ENCODE peak calls at places on chromosome X, in eight cellular contexts. One of them, this sample, is unnamed.

GRCh38 chrX:16822723-16823122 is 36.5 kb downstream of the TXLNG start:
- DNase-seq in GM20000: no peak
- DNase-seq in activated CD4-positive, alpha-beta T cell treated with anti-CD3 and anti-CD28 coated beads, Interleukin-2, amount 50 U/mL, for 1 hour: no peak
- DNase-seq in ACHN: no peak
- DNase-seq in bronchial epithelial cell: peak
- DNase-seq in kidney glomerular epithelial cell: no peak
- DNase-seq in fibroblast of lung: no peak
- DNase-seq in progenitor cell of endocrine pancreas: no peak
- DNase-seq in this sample: no peak

GRCh38 chrX:118644378-118644777 is 83.0 kb upstream of the IL13RA1 start:
- DNase-seq in activated CD4-positive, alpha-beta T cell treated with anti-CD3 and anti-CD28 coated beads, Interleukin-2, amount 50 U/mL, for 1 hour: no peak
- DNase-seq in progenitor cell of endocrine pancreas: no peak
- DNase-seq in ACHN: peak
- DNase-seq in bronchial epithelial cell: peak
- DNase-seq in GM20000: peak
- DNase-seq in kidney glomerular epithelial cell: peak
- DNase-seq in fibroblast of lung: peak
- DNase-seq in this sample: peak

GRCh38 chrX:17495052-17495451 is 120.1 kb downstream of the NHS start:
- DNase-seq in activated CD4-positive, alpha-beta T cell treated with anti-CD3 and anti-CD28 coated beads, Interleukin-2, amount 50 U/mL, for 1 hour: no peak
- DNase-seq in GM20000: no peak
- DNase-seq in bronchial epithelial cell: peak
- DNase-seq in fibroblast of lung: no peak
- DNase-seq in ACHN: no peak
- DNase-seq in kidney glomerular epithelial cell: no peak
- DNase-seq in progenitor cell of endocrine pancreas: no peak
- DNase-seq in this sample: no peak

GRCh38 chrX:126137899-126138298 is 28.2 kb downstream of the DCAF12L2 start:
- DNase-seq in kidney glomerular epithelial cell: no peak
- DNase-seq in progenitor cell of endocrine pancreas: no peak
- DNase-seq in GM20000: no peak
- DNase-seq in ACHN: peak
- DNase-seq in bronchial epithelial cell: peak
- DNase-seq in fibroblast of lung: no peak
- DNase-seq in activated CD4-positive, alpha-beta T cell treated with anti-CD3 and anti-CD28 coated beads, Interleukin-2, amount 50 U/mL, for 1 hour: no peak
- DNase-seq in this sample: no peak

GRCh38 chrX:940691-941090 is 271.8 kb downstream of the CRLF2 start:
- DNase-seq in ACHN: no peak
- DNase-seq in kidney glomerular epithelial cell: no peak
- DNase-seq in progenitor cell of endocrine pancreas: no peak
- DNase-seq in activated CD4-positive, alpha-beta T cell treated with anti-CD3 and anti-CD28 coated beads, Interleukin-2, amount 50 U/mL, for 1 hour: no peak
- DNase-seq in GM20000: no peak
- DNase-seq in fibroblast of lung: no peak
- DNase-seq in bronchial epithelial cell: no peak
- DNase-seq in this sample: no peak

GRCh38 chrX:7941390-7942042 is 14.3 kb upstream of the PNPLA4 start:
- DNase-seq in activated CD4-positive, alpha-beta T cell treated with anti-CD3 and anti-CD28 coated beads, Interleukin-2, amount 50 U/mL, for 1 hour: no peak
- DNase-seq in bronchial epithelial cell: no peak
- DNase-seq in kidney glomerular epithelial cell: no peak
- DNase-seq in ACHN: peak
- DNase-seq in fibroblast of lung: peak
- DNase-seq in GM20000: no peak
- DNase-seq in progenitor cell of endocrine pancreas: peak
- DNase-seq in this sample: peak

GRCh38 chrX:29762006-29762405 is 453.4 kb upstream of the MAGEB2 start:
- DNase-seq in fibroblast of lung: no peak
- DNase-seq in activated CD4-positive, alpha-beta T cell treated with anti-CD3 and anti-CD28 coated beads, Interleukin-2, amount 50 U/mL, for 1 hour: no peak
- DNase-seq in GM20000: no peak
- DNase-seq in progenitor cell of endocrine pancreas: no peak
- DNase-seq in ACHN: no peak
- DNase-seq in kidney glomerular epithelial cell: no peak
- DNase-seq in bronchial epithelial cell: no peak
- DNase-seq in this sample: no peak

GRCh38 chrX:7083468-7084396 is 63.8 kb upstream of the STS start:
- DNase-seq in fibroblast of lung: peak
- DNase-seq in bronchial epithelial cell: peak
- DNase-seq in GM20000: peak
- DNase-seq in kidney glomerular epithelial cell: peak
- DNase-seq in ACHN: peak
- DNase-seq in progenitor cell of endocrine pancreas: no peak
- DNase-seq in activated CD4-positive, alpha-beta T cell treated with anti-CD3 and anti-CD28 coated beads, Interleukin-2, amount 50 U/mL, for 1 hour: peak
- DNase-seq in this sample: peak

GRCh38 chrX:148552775-148553174 is 52.4 kb downstream of the AFF2 start:
- DNase-seq in activated CD4-positive, alpha-beta T cell treated with anti-CD3 and anti-CD28 coated beads, Interleukin-2, amount 50 U/mL, for 1 hour: no peak
- DNase-seq in kidney glomerular epithelial cell: no peak
- DNase-seq in fibroblast of lung: no peak
- DNase-seq in bronchial epithelial cell: no peak
- DNase-seq in ACHN: no peak
- DNase-seq in progenitor cell of endocrine pancreas: no peak
- DNase-seq in GM20000: no peak
- DNase-seq in this sample: no peak

GRCh38 chrX:46573896-46574336 is 351 bp downstream of the CHST7 start:
- DNase-seq in kidney glomerular epithelial cell: peak
- DNase-seq in progenitor cell of endocrine pancreas: peak
- DNase-seq in activated CD4-positive, alpha-beta T cell treated with anti-CD3 and anti-CD28 coated beads, Interleukin-2, amount 50 U/mL, for 1 hour: peak
- DNase-seq in GM20000: peak
- DNase-seq in fibroblast of lung: peak
- DNase-seq in bronchial epithelial cell: peak
- DNase-seq in ACHN: peak
- DNase-seq in this sample: no peak